ENCODE peak calls at places on chromosomes 2 and 18, in nine cellular contexts. N is Karpas-422; F is HCT116; O is CD4-positive, CD25-positive, alpha-beta regulatory T cell; S is brain microvascular endothelial cell; M is heart left ventricle; V is psoas muscle; L is adrenal gland; Q is endodermal cell. Y is an unnamed sample. For H3K36me3, the result is how much of the 10 kb centered on the place peaks cover.

GRCh38 chr2:226118471-226119429 is 680.9 kb downstream of the IRS1 start:
- DNase-seq in N (no peak), F (peak), O (no peak), S (peak), M (no peak), V (peak), L (peak), Q (no peak), Y (no peak)

GRCh38 chr18:12946549-12947354 is 1.1 kb upstream of the SEH1L start:
- DNase-seq in N (peak), F (peak), O (no peak), S (peak), M (peak), V (no peak), L (peak), Q (peak), Y (no peak)

GRCh38 chr2:72205546-72205863 is 57.8 kb upstream of the CYP26B1 start:
- DNase-seq in N (no peak), F (no peak), O (no peak), S (no peak), M (no peak), V (no peak), L (no peak), Q (no peak), Y (no peak)

GRCh38 chr18:45874501-45875184 is 49.2 kb downstream of the SIGLEC15 start:
- DNase-seq in N (peak), F (no peak), O (peak), S (peak), M (no peak), V (no peak), L (no peak), Q (no peak), Y (no peak)

GRCh38 chr2:25606892-25607291 is 66.5 kb downstream of the DTNB start:
- DNase-seq in N (peak), F (no peak), O (peak), S (no peak), M (no peak), V (no peak), L (no peak), Q (no peak), Y (no peak)

GRCh38 chr18:23575309-23575651 is 11.0 kb downstream of the NPC1 start:
- DNase-seq in N (no peak), F (no peak), O (no peak), S (no peak), M (no peak), V (no peak), L (no peak), Q (no peak), Y (no peak)

GRCh38 chr2:202090530-202090929 is 17.5 kb downstream of the KIAA2012 start:
- DNase-seq in N (no peak), F (no peak), O (no peak), S (no peak), M (no peak), V (no peak), L (no peak), Q (no peak), Y (no peak)

GRCh38 chr2:46988733-46989481 is 73.3 kb upstream of the MCFD2 start:
- DNase-seq in N (no peak), F (no peak), O (no peak), S (no peak), M (no peak), V (peak), L (peak), Q (peak), Y (no peak)

GRCh38 chr2:187478719-187479118 is 30.7 kb upstream of the CALCRL start:
- DNase-seq in N (no peak), F (no peak), O (no peak), S (no peak), M (no peak), V (no peak), L (no peak), Q (no peak), Y (no peak)

GRCh38 chr2:101942846-101943245 is 48.9 kb upstream of the IL1R2 start:
- DNase-seq in N (no peak), F (no peak), O (no peak), S (no peak), M (no peak), V (no peak), L (no peak), Q (no peak), Y (no peak)

GRCh38 chr18:57210101-57210661 is 63.3 kb downstream of the BOD1L2 start:
- DNase-seq in N (no peak), F (peak), O (no peak), S (peak), M (peak), V (no peak), L (peak), Q (peak), Y (no peak)

GRCh38 chr18:12944724-12945123 is 3.1 kb upstream of the SEH1L start:
- DNase-seq in N (no peak), F (no peak), O (peak), S (peak), M (peak), V (no peak), L (peak), Q (no peak), Y (no peak)

GRCh38 chr2:240433973-240434727 is 1.3 kb upstream of the GPC1 start:
- DNase-seq in N (no peak), F (peak), O (no peak), S (peak), M (no peak), V (peak), L (peak), Q (no peak), Y (peak)

GRCh38 chr2:1609706-1610485 is 134.4 kb downstream of the PXDN start:
- DNase-seq in N (no peak), F (no peak), O (no peak), S (no peak), M (no peak), V (no peak), L (no peak), Q (peak), Y (no peak)

GRCh38 chr2:120934891-120935338 is 199.2 kb downstream of the GLI2 start:
- DNase-seq in N (no peak), F (peak), O (no peak), S (peak), M (no peak), V (peak), L (peak), Q (no peak), Y (no peak)

GRCh38 chr2:68193774-68194372 is 36.2 kb downstream of the PNO1 start:
- DNase-seq in N (no peak), F (no peak), O (no peak), S (no peak), M (no peak), V (no peak), L (no peak), Q (no peak), Y (no peak)

GRCh38 chr2:231418820-231419640 is 23.5 kb downstream of the B3GNT7 start:
- DNase-seq in N (no peak), F (no peak), O (no peak), S (no peak), M (no peak), V (no peak), L (no peak), Q (no peak), Y (no peak)

GRCh38 chr2:10344105-10345066 is 41.7 kb downstream of the HPCAL1 start:
- DNase-seq in N (peak), F (no peak), O (no peak), S (no peak), M (no peak), V (peak), L (no peak), Q (no peak), Y (peak)

GRCh38 chr2:143607446-143608110 is 478.4 kb downstream of the ARHGAP15 start:
- DNase-seq in N (no peak), F (no peak), O (no peak), S (no peak), M (no peak), V (no peak), L (no peak), Q (no peak), Y (no peak)

DNA sequence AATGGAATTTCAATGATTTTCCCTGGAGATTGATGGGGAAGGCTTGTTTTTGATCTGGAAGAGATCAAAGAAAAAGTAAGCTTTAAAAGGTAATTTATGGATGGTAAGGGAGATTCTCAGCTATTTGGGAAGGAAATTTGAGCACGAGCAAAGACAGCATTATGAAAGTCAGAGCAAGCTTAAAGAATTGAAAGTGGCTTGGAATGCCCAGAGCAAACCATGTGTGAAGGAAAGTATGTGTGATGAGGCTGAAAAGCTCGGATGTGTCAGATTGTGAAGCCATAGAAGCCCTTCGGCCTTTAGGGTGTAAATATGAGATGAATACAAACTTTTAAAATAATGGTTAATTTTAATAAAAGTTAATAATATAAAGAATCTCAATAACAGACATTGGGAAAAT is 377.4 kb upstream of the DSEL start:
- DNase-seq in N (no peak), F (no peak), O (no peak), S (no peak), M (no peak), V (no peak), L (no peak), Q (no peak), Y (no peak)
- H3K36me3 ChIP-seq in N (under half), F (under half), O (under half), S (under half), M (under half), V (under half), L (under half), Q (under half), Y (under half)

GRCh38 chr2:54534191-54534590 is 78.1 kb downstream of the SPTBN1 start:
- DNase-seq in N (no peak), F (no peak), O (no peak), S (no peak), M (no peak), V (no peak), L (no peak), Q (no peak), Y (no peak)
- H3K27ac ChIP-seq in N (no peak), F (no peak), O (no peak), S (peak), M (no peak), V (no peak), L (peak), Q (no peak), Y (no peak)

GRCh38 chr2:55668956-55669355 is 24.7 kb downstream of the PNPT1 start:
- DNase-seq in N (no peak), F (no peak), O (no peak), S (no peak), M (no peak), V (no peak), L (no peak), Q (no peak), Y (no peak)
- H3K36me3 ChIP-seq in N (under half), F (under half), O (under half), S (under half), M (half or more), V (half or more), L (under half), Q (half or more), Y (half or more)

GRCh38 chr2:41933585-41934322 is 114.1 kb upstream of the PKDCC start:
- DNase-seq in N (no peak), F (no peak), O (no peak), S (peak), M (no peak), V (no peak), L (peak), Q (no peak), Y (no peak)
- H3K27ac ChIP-seq in N (no peak), F (no peak), O (no peak), S (peak), M (peak), V (peak), L (peak), Q (no peak), Y (peak)

GRCh38 chr2:218812096-218812815 is 19.3 kb downstream of the PRKAG3 start:
- DNase-seq in N (no peak), F (no peak), O (no peak), S (no peak), M (no peak), V (no peak), L (no peak), Q (no peak), Y (no peak)

GRCh38 chr2:218815244-218815637 is 16.4 kb downstream of the PRKAG3 start:
- DNase-seq in N (no peak), F (no peak), O (no peak), S (no peak), M (no peak), V (no peak), L (peak), Q (no peak), Y (no peak)

GRCh38 chr2:218814540-218815243 is 16.9 kb downstream of the PRKAG3 start:
- DNase-seq in N (no peak), F (no peak), O (no peak), S (no peak), M (no peak), V (no peak), L (peak), Q (no peak), Y (no peak)

GRCh38 chr2:218812861-218813260 is 18.7 kb downstream of the PRKAG3 start:
- DNase-seq in N (no peak), F (no peak), O (no peak), S (no peak), M (no peak), V (no peak), L (no peak), Q (no peak), Y (no peak)

GRCh38 chr2:218813771-218814460 is 17.7 kb downstream of the PRKAG3 start:
- DNase-seq in N (no peak), F (no peak), O (no peak), S (no peak), M (no peak), V (no peak), L (no peak), Q (no peak), Y (peak)
- H3K36me3 ChIP-seq in N (under half), F (under half), O (under half), S (under half), M (under half), V (under half), L (under half), Q (half or more), Y (half or more)

Y was measured in lower lobe of right lung.